ENCODE peak calls at places on chromosomes 13 and 19, in four cellular contexts. One of them, this sample, is unnamed.

GRCh38 chr19:3575260-3575741 is 2.6 kb downstream of the HMG20B start:
- DNase-seq in lower lobe of right lung: no peak
- DNase-seq in heart right ventricle: no peak
- DNase-seq in activated B cell treated with CpG ODN at 0.5 μM for 24 hours: no peak
- DNase-seq in this sample: no peak

GRCh38 chr13:63696055-63696454 is 2280.4 kb upstream of the PCDH20 start:
- DNase-seq in lower lobe of right lung: no peak
- DNase-seq in heart right ventricle: no peak
- DNase-seq in activated B cell treated with CpG ODN at 0.5 μM for 24 hours: no peak
- DNase-seq in this sample: no peak

GRCh38 chr19:1295169-1296012 is 9.7 kb downstream of the EFNA2 start:
- DNase-seq in lower lobe of right lung: no peak
- DNase-seq in heart right ventricle: no peak
- DNase-seq in activated B cell treated with CpG ODN at 0.5 μM for 24 hours: no peak
- DNase-seq in this sample: no peak

GRCh38 chr13:96492758-96493157 is 402.9 kb downstream of the HS6ST3 start:
- DNase-seq in lower lobe of right lung: no peak
- DNase-seq in heart right ventricle: peak
- DNase-seq in activated B cell treated with CpG ODN at 0.5 μM for 24 hours: no peak
- DNase-seq in this sample: no peak

GRCh38 chr13:53783466-53783865 is 754.9 kb downstream of the OLFM4 start:
- DNase-seq in lower lobe of right lung: no peak
- DNase-seq in heart right ventricle: no peak
- DNase-seq in activated B cell treated with CpG ODN at 0.5 μM for 24 hours: no peak
- DNase-seq in this sample: no peak

GRCh38 chr13:31119966-31120733 is 41.6 kb downstream of the HSPH1 start:
- DNase-seq in lower lobe of right lung: no peak
- DNase-seq in heart right ventricle: no peak
- DNase-seq in activated B cell treated with CpG ODN at 0.5 μM for 24 hours: no peak
- DNase-seq in this sample: no peak

GRCh38 chr13:80528733-80529132 is 187.8 kb upstream of the SPRY2 start:
- DNase-seq in lower lobe of right lung: no peak
- DNase-seq in heart right ventricle: no peak
- DNase-seq in activated B cell treated with CpG ODN at 0.5 μM for 24 hours: no peak
- DNase-seq in this sample: no peak

GRCh38 chr19:51027126-51027806 is 850 bp upstream of the KLK11 start:
- DNase-seq in lower lobe of right lung: no peak
- DNase-seq in heart right ventricle: no peak
- DNase-seq in activated B cell treated with CpG ODN at 0.5 μM for 24 hours: no peak
- DNase-seq in this sample: no peak

GRCh38 chr19:18059902-18060301 is 26.8 kb downstream of the IL12RB1 start:
- DNase-seq in lower lobe of right lung: no peak
- DNase-seq in heart right ventricle: no peak
- DNase-seq in activated B cell treated with CpG ODN at 0.5 μM for 24 hours: no peak
- DNase-seq in this sample: no peak

GRCh38 chr19:18060472-18060871 is 26.3 kb downstream of the IL12RB1 start:
- DNase-seq in lower lobe of right lung: no peak
- DNase-seq in heart right ventricle: no peak
- DNase-seq in activated B cell treated with CpG ODN at 0.5 μM for 24 hours: no peak
- DNase-seq in this sample: no peak

GRCh38 chr19:18062043-18062442 is 24.7 kb downstream of the IL12RB1 start:
- DNase-seq in lower lobe of right lung: no peak
- DNase-seq in heart right ventricle: no peak
- DNase-seq in activated B cell treated with CpG ODN at 0.5 μM for 24 hours: no peak
- DNase-seq in this sample: no peak

GRCh38 chr19:18065173-18065495 is 21.6 kb downstream of the IL12RB1 start:
- DNase-seq in lower lobe of right lung: no peak
- DNase-seq in heart right ventricle: no peak
- DNase-seq in activated B cell treated with CpG ODN at 0.5 μM for 24 hours: no peak
- DNase-seq in this sample: no peak

GRCh38 chr19:18063463-18063862 is 23.3 kb downstream of the IL12RB1 start:
- DNase-seq in lower lobe of right lung: no peak
- DNase-seq in heart right ventricle: no peak
- DNase-seq in activated B cell treated with CpG ODN at 0.5 μM for 24 hours: no peak
- DNase-seq in this sample: no peak
- TF ChIP-seq CTCF in lower lobe of right lung: no peak
- TF ChIP-seq CTCF in heart right ventricle: no peak
- TF ChIP-seq CTCF in activated B cell treated with CpG ODN at 0.5 μM for 24 hours: no peak
- TF ChIP-seq CTCF in this sample: no peak

DNA sequence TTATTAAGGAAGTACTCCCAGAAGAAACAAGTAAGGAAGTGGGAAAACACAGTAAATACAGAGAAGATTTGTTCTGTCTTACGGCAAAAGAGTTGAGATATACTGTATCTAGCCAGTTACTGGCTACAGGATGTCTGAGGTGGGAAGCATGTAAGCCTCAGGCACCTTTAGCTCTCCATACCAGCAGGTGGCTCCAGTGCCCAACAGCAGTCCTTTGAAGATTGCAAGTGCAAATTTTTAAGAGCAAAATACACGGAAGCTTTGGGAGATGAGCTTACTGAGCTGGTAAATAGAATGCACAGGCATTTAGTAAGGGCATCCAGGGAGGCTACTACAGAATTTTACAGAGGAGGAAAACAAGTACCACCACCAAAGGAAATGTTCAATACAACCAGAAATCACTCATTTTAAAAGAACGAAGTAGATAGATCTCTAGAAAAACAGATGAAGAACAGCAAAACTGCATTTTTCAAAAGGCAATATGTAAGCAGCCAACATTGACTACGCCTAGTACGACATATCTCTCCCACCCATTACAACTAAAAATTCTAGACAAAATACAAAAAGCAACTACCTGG is 57.9 kb upstream of the VSTM2B start:
- DNase-seq in lower lobe of right lung: no peak
- DNase-seq in heart right ventricle: no peak
- DNase-seq in activated B cell treated with CpG ODN at 0.5 μM for 24 hours: no peak
- DNase-seq in this sample: no peak
- TF ChIP-seq CTCF in lower lobe of right lung: no peak
- TF ChIP-seq CTCF in heart right ventricle: no peak
- TF ChIP-seq CTCF in activated B cell treated with CpG ODN at 0.5 μM for 24 hours: no peak
- TF ChIP-seq CTCF in this sample: peak

DNA sequence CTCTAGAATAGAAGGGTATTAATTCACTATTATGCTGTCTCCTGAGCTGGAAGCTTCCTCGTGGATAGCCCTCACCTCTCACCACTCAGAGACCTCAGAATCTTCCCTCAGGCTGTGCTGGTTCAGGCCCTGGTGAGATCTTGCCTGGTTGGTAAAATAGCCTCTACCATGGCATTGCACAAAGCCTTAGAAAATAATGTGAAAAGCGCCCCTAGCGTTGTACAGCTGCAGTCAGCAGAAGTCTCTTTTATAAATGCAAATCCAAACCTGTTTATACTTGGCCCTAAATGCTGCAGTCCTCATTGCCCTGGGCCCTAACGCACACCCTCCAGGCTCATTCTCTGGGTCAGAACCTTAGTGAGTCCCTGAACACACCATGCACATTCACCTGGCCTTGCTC is 150.9 kb downstream of the KCTD15 start:
- DNase-seq in lower lobe of right lung: no peak
- DNase-seq in heart right ventricle: no peak
- DNase-seq in activated B cell treated with CpG ODN at 0.5 μM for 24 hours: no peak
- DNase-seq in this sample: no peak
- TF ChIP-seq CTCF in lower lobe of right lung: no peak
- TF ChIP-seq CTCF in heart right ventricle: no peak
- TF ChIP-seq CTCF in activated B cell treated with CpG ODN at 0.5 μM for 24 hours: no peak
- TF ChIP-seq CTCF in this sample: no peak

GRCh38 chr13:75537401-75538365 is at the start of gene COMMD6:
- DNase-seq in lower lobe of right lung: peak
- DNase-seq in heart right ventricle: peak
- DNase-seq in activated B cell treated with CpG ODN at 0.5 μM for 24 hours: peak
- DNase-seq in this sample: peak
- TF ChIP-seq CTCF in lower lobe of right lung: peak
- TF ChIP-seq CTCF in heart right ventricle: peak
- TF ChIP-seq CTCF in activated B cell treated with CpG ODN at 0.5 μM for 24 hours: no peak
- TF ChIP-seq CTCF in this sample: peak

DNA sequence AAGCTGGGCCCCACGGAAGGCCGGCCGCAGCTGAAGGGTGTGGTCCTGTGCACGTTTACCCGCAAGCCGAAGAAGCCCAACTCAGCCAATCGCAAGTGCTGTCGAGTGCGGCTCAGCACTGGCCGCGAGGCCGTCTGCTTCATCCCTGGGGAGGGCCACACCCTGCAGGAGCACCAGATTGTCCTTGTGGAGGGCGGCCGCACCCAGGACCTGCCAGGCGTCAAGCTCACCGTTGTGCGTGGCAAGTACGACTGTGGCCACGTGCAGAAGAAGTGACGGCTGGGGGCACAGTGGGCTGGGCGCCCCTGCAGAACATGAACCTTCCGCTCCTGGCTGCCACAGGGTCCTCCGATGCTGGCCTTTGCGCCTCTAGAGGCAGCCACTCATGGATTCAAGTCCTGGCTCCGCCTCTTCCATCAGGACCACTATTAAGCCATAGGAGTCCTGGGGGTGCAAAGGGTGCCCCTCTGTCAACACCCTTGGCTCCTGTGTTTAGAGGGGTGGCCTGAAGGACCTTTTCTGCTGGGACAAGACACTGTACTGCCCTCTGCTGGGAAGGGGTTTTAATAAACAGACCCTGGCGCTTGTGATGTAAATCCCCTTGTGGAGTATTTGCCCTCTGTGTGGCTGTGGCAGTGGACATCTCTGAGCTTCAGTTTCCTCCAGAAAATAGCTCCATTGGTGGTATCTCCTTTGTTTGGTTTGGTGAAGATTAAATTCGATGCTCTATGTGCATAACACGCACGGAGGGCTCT is 1.9 kb downstream of the MRPS12 start:
- DNase-seq in lower lobe of right lung: no peak
- DNase-seq in heart right ventricle: no peak
- DNase-seq in activated B cell treated with CpG ODN at 0.5 μM for 24 hours: no peak
- DNase-seq in this sample: no peak
- TF ChIP-seq CTCF in lower lobe of right lung: peak
- TF ChIP-seq CTCF in heart right ventricle: peak
- TF ChIP-seq CTCF in activated B cell treated with CpG ODN at 0.5 μM for 24 hours: no peak
- TF ChIP-seq CTCF in this sample: no peak

DNA sequence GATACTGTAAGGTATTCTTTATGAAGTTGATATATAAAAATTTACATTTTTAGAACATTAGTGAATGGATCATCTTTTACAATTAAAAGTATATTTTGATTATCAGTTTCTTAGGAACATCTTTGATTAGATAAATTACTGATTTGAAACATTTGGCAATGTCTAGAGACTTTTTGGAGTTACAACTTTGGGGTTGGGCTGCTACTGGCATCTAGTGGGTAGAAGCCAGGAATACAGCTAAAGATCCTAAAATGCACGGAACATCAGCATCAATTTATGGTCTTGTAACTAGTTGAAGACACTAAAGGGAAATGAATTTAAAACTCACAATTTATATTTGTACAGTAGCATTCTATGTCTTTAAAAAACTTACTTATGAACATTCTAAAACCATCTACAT is 19.9 kb downstream of the POMP start:
- DNase-seq in lower lobe of right lung: no peak
- DNase-seq in heart right ventricle: no peak
- DNase-seq in activated B cell treated with CpG ODN at 0.5 μM for 24 hours: no peak
- DNase-seq in this sample: no peak
- TF ChIP-seq CTCF in lower lobe of right lung: no peak
- TF ChIP-seq CTCF in heart right ventricle: no peak
- TF ChIP-seq CTCF in activated B cell treated with CpG ODN at 0.5 μM for 24 hours: no peak
- TF ChIP-seq CTCF in this sample: no peak

DNA sequence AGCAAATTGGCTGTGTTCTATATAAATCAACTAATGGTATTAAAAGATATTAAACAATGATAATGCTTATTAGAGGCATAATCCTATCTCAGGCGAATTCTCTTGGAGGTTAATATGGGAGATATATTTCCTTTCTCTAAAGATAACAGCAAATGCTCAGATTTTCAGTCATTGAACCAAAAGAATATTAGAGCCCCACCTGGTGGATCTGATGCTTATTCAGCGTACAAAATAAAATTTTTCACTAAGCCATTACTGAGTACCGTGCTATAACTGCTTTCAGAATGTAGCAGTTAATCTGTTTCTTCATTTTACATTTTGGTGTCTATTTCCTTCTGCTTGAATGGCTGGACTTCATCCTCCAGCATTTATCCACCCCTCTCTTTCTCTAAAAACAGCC is 143.3 kb upstream of the IPO5 start:
- DNase-seq in lower lobe of right lung: no peak
- DNase-seq in heart right ventricle: no peak
- DNase-seq in activated B cell treated with CpG ODN at 0.5 μM for 24 hours: no peak
- DNase-seq in this sample: no peak
- TF ChIP-seq CTCF in lower lobe of right lung: peak
- TF ChIP-seq CTCF in heart right ventricle: peak
- TF ChIP-seq CTCF in activated B cell treated with CpG ODN at 0.5 μM for 24 hours: no peak
- TF ChIP-seq CTCF in this sample: peak